ENCODE peak calls at places on chromosomes 2 and 18, in six cellular contexts. One of them, this sample, is unnamed.

GRCh38 chr2:239577913-239578312 is 177.1 kb upstream of the HDAC4 start:
- DNase-seq in stimulated activated CD4-positive, alpha-beta T cell treated with anti-CD3 and anti-CD28 coated beads, Interleukin-12 subunit alpha, Interleukin-12 subunit beta, amount 100 ng/mL, for 24 hours: no peak
- DNase-seq in AG09319: no peak
- DNase-seq in M059J: no peak
- DNase-seq in ureter: no peak
- DNase-seq in iris pigment epithelial cell: no peak
- DNase-seq in this sample: no peak

GRCh38 chr18:74596959-74597661 is 560 bp upstream of the ZNF407 start:
- DNase-seq in stimulated activated CD4-positive, alpha-beta T cell treated with anti-CD3 and anti-CD28 coated beads, Interleukin-12 subunit alpha, Interleukin-12 subunit beta, amount 100 ng/mL, for 24 hours: peak
- DNase-seq in AG09319: peak
- DNase-seq in M059J: peak
- DNase-seq in iris pigment epithelial cell: peak
- DNase-seq in ureter: peak
- DNase-seq in this sample: peak

GRCh38 chr2:172094319-172095145 is 8.2 kb downstream of the DLX2 start:
- DNase-seq in ureter: no peak
- DNase-seq in M059J: peak
- DNase-seq in stimulated activated CD4-positive, alpha-beta T cell treated with anti-CD3 and anti-CD28 coated beads, Interleukin-12 subunit alpha, Interleukin-12 subunit beta, amount 100 ng/mL, for 24 hours: no peak
- DNase-seq in AG09319: no peak
- DNase-seq in iris pigment epithelial cell: no peak
- DNase-seq in this sample: peak

GRCh38 chr2:104866883-104867350 is 13.0 kb downstream of the POU3F3 start:
- DNase-seq in AG09319: no peak
- DNase-seq in ureter: no peak
- DNase-seq in stimulated activated CD4-positive, alpha-beta T cell treated with anti-CD3 and anti-CD28 coated beads, Interleukin-12 subunit alpha, Interleukin-12 subunit beta, amount 100 ng/mL, for 24 hours: no peak
- DNase-seq in M059J: no peak
- DNase-seq in iris pigment epithelial cell: no peak
- DNase-seq in this sample: peak

GRCh38 chr2:27171351-27171848 is 22.6 kb downstream of the TCF23 start:
- DNase-seq in iris pigment epithelial cell: no peak
- DNase-seq in AG09319: no peak
- DNase-seq in ureter: no peak
- DNase-seq in M059J: peak
- DNase-seq in stimulated activated CD4-positive, alpha-beta T cell treated with anti-CD3 and anti-CD28 coated beads, Interleukin-12 subunit alpha, Interleukin-12 subunit beta, amount 100 ng/mL, for 24 hours: no peak
- DNase-seq in this sample: no peak

GRCh38 chr18:14971461-14972185 is 223.7 kb downstream of the ANKRD30B start:
- DNase-seq in iris pigment epithelial cell: no peak
- DNase-seq in ureter: no peak
- DNase-seq in AG09319: peak
- DNase-seq in M059J: peak
- DNase-seq in stimulated activated CD4-positive, alpha-beta T cell treated with anti-CD3 and anti-CD28 coated beads, Interleukin-12 subunit alpha, Interleukin-12 subunit beta, amount 100 ng/mL, for 24 hours: no peak
- DNase-seq in this sample: no peak

GRCh38 chr18:59881728-59882685 is 17.8 kb upstream of the PMAIP1 start:
- DNase-seq in ureter: no peak
- DNase-seq in iris pigment epithelial cell: peak
- DNase-seq in AG09319: no peak
- DNase-seq in M059J: peak
- DNase-seq in stimulated activated CD4-positive, alpha-beta T cell treated with anti-CD3 and anti-CD28 coated beads, Interleukin-12 subunit alpha, Interleukin-12 subunit beta, amount 100 ng/mL, for 24 hours: no peak
- DNase-seq in this sample: no peak

GRCh38 chr2:217283505-217283904 is 423.6 kb upstream of the TNP1 start:
- DNase-seq in M059J: no peak
- DNase-seq in iris pigment epithelial cell: no peak
- DNase-seq in ureter: no peak
- DNase-seq in stimulated activated CD4-positive, alpha-beta T cell treated with anti-CD3 and anti-CD28 coated beads, Interleukin-12 subunit alpha, Interleukin-12 subunit beta, amount 100 ng/mL, for 24 hours: no peak
- DNase-seq in AG09319: no peak
- DNase-seq in this sample: no peak

GRCh38 chr18:36331541-36331971 is 34.0 kb downstream of the FHOD3 start:
- DNase-seq in M059J: no peak
- DNase-seq in iris pigment epithelial cell: no peak
- DNase-seq in stimulated activated CD4-positive, alpha-beta T cell treated with anti-CD3 and anti-CD28 coated beads, Interleukin-12 subunit alpha, Interleukin-12 subunit beta, amount 100 ng/mL, for 24 hours: no peak
- DNase-seq in AG09319: no peak
- DNase-seq in ureter: no peak
- DNase-seq in this sample: no peak

GRCh38 chr2:230981704-230982103 is 14.2 kb upstream of the SPATA3 start:
- DNase-seq in M059J: no peak
- DNase-seq in ureter: no peak
- DNase-seq in iris pigment epithelial cell: no peak
- DNase-seq in AG09319: no peak
- DNase-seq in stimulated activated CD4-positive, alpha-beta T cell treated with anti-CD3 and anti-CD28 coated beads, Interleukin-12 subunit alpha, Interleukin-12 subunit beta, amount 100 ng/mL, for 24 hours: no peak
- DNase-seq in this sample: no peak

GRCh38 chr18:74541703-74542555 is 7.6 kb downstream of the CNDP1 start:
- DNase-seq in stimulated activated CD4-positive, alpha-beta T cell treated with anti-CD3 and anti-CD28 coated beads, Interleukin-12 subunit alpha, Interleukin-12 subunit beta, amount 100 ng/mL, for 24 hours: no peak
- DNase-seq in AG09319: no peak
- DNase-seq in M059J: peak
- DNase-seq in iris pigment epithelial cell: no peak
- DNase-seq in ureter: peak
- DNase-seq in this sample: peak

GRCh38 chr2:47639469-47639868 is 143.5 kb upstream of the MSH6 start:
- DNase-seq in iris pigment epithelial cell: peak
- DNase-seq in AG09319: no peak
- DNase-seq in ureter: no peak
- DNase-seq in stimulated activated CD4-positive, alpha-beta T cell treated with anti-CD3 and anti-CD28 coated beads, Interleukin-12 subunit alpha, Interleukin-12 subunit beta, amount 100 ng/mL, for 24 hours: no peak
- DNase-seq in M059J: peak
- DNase-seq in this sample: no peak

GRCh38 chr2:100106460-100106859 is 35.9 kb downstream of the AFF3 start:
- DNase-seq in iris pigment epithelial cell: no peak
- DNase-seq in M059J: no peak
- DNase-seq in stimulated activated CD4-positive, alpha-beta T cell treated with anti-CD3 and anti-CD28 coated beads, Interleukin-12 subunit alpha, Interleukin-12 subunit beta, amount 100 ng/mL, for 24 hours: no peak
- DNase-seq in AG09319: no peak
- DNase-seq in ureter: peak
- DNase-seq in this sample: peak

GRCh38 chr18:4264347-4264791 is 190.7 kb downstream of the DLGAP1 start:
- DNase-seq in M059J: no peak
- DNase-seq in stimulated activated CD4-positive, alpha-beta T cell treated with anti-CD3 and anti-CD28 coated beads, Interleukin-12 subunit alpha, Interleukin-12 subunit beta, amount 100 ng/mL, for 24 hours: no peak
- DNase-seq in iris pigment epithelial cell: no peak
- DNase-seq in AG09319: no peak
- DNase-seq in ureter: no peak
- DNase-seq in this sample: no peak

GRCh38 chr2:46268196-46268595 is 29.0 kb upstream of the EPAS1 start:
- DNase-seq in AG09319: no peak
- DNase-seq in ureter: no peak
- DNase-seq in M059J: no peak
- DNase-seq in iris pigment epithelial cell: peak
- DNase-seq in stimulated activated CD4-positive, alpha-beta T cell treated with anti-CD3 and anti-CD28 coated beads, Interleukin-12 subunit alpha, Interleukin-12 subunit beta, amount 100 ng/mL, for 24 hours: no peak
- DNase-seq in this sample: no peak

GRCh38 chr2:59427980-59428379 is 1125.5 kb downstream of the BCL11A start:
- DNase-seq in ureter: no peak
- DNase-seq in iris pigment epithelial cell: no peak
- DNase-seq in stimulated activated CD4-positive, alpha-beta T cell treated with anti-CD3 and anti-CD28 coated beads, Interleukin-12 subunit alpha, Interleukin-12 subunit beta, amount 100 ng/mL, for 24 hours: no peak
- DNase-seq in M059J: no peak
- DNase-seq in AG09319: no peak
- DNase-seq in this sample: no peak

GRCh38 chr2:33476100-33476792 is at the start of gene RASGRP3:
- DNase-seq in ureter: peak
- DNase-seq in iris pigment epithelial cell: peak
- DNase-seq in AG09319: peak
- DNase-seq in stimulated activated CD4-positive, alpha-beta T cell treated with anti-CD3 and anti-CD28 coated beads, Interleukin-12 subunit alpha, Interleukin-12 subunit beta, amount 100 ng/mL, for 24 hours: peak
- DNase-seq in M059J: peak
- DNase-seq in this sample: peak

GRCh38 chr2:108580079-108580478 is 45.8 kb downstream of the LIMS1 start:
- DNase-seq in AG09319: no peak
- DNase-seq in ureter: no peak
- DNase-seq in stimulated activated CD4-positive, alpha-beta T cell treated with anti-CD3 and anti-CD28 coated beads, Interleukin-12 subunit alpha, Interleukin-12 subunit beta, amount 100 ng/mL, for 24 hours: no peak
- DNase-seq in iris pigment epithelial cell: peak
- DNase-seq in M059J: no peak
- DNase-seq in this sample: no peak

GRCh38 chr2:201420442-201421113 is 30.7 kb downstream of the TRAK2 start:
- DNase-seq in AG09319: no peak
- DNase-seq in ureter: no peak
- DNase-seq in M059J: peak
- DNase-seq in stimulated activated CD4-positive, alpha-beta T cell treated with anti-CD3 and anti-CD28 coated beads, Interleukin-12 subunit alpha, Interleukin-12 subunit beta, amount 100 ng/mL, for 24 hours: no peak
- DNase-seq in iris pigment epithelial cell: peak
- DNase-seq in this sample: no peak

GRCh38 chr2:142175917-142176316 is 45.1 kb upstream of the LRP1B start:
- DNase-seq in ureter: no peak
- DNase-seq in AG09319: no peak
- DNase-seq in M059J: peak
- DNase-seq in iris pigment epithelial cell: no peak
- DNase-seq in stimulated activated CD4-positive, alpha-beta T cell treated with anti-CD3 and anti-CD28 coated beads, Interleukin-12 subunit alpha, Interleukin-12 subunit beta, amount 100 ng/mL, for 24 hours: no peak
- DNase-seq in this sample: no peak

GRCh38 chr18:2316082-2316481 is 255.2 kb downstream of the METTL4 start:
- DNase-seq in stimulated activated CD4-positive, alpha-beta T cell treated with anti-CD3 and anti-CD28 coated beads, Interleukin-12 subunit alpha, Interleukin-12 subunit beta, amount 100 ng/mL, for 24 hours: no peak
- DNase-seq in iris pigment epithelial cell: no peak
- DNase-seq in AG09319: no peak
- DNase-seq in M059J: no peak
- DNase-seq in ureter: no peak
- DNase-seq in this sample: no peak

This sample was measured in H7.